ENCODE peak calls at places on chromosomes 4 and X, in nine cellular contexts. Y is T-helper 2 cell; K is ACHN; G is psoas muscle; B is naive thymus-derived CD4-positive, alpha-beta T cell; P is activated naive CD8-positive, alpha-beta T cell treated with anti-CD3 and anti-CD28 coated beads for 36 hours; O is T-cell; S is MM.1S; J is lung microvascular endothelial cell. N is an unnamed sample.

GRCh38 chr4:53716471-53717063 is 125.3 kb upstream of the LNX1 start:
- DNase-seq in Y (no peak), K (no peak), G (no peak), B (no peak), P (no peak), O (no peak), S (no peak), J (no peak), N (no peak)

GRCh38 chr4:73341454-73341853 is 62.6 kb upstream of the ALB start:
- DNase-seq in Y (no peak), K (peak), G (no peak), B (no peak), P (no peak), O (no peak), S (peak), J (peak), N (no peak)

GRCh38 chr4:83219344-83219990 is 65.1 kb downstream of the COQ2 start:
- DNase-seq in Y (no peak), K (no peak), G (no peak), B (peak), P (peak), O (peak), S (peak), J (peak), N (no peak)

GRCh38 chr4:111074523-111075114 is 451.7 kb upstream of the PITX2 start:
- DNase-seq in Y (no peak), K (no peak), G (no peak), B (no peak), P (no peak), O (no peak), S (no peak), J (no peak), N (no peak)

GRCh38 chrX:30504309-30504708 is 73.3 kb downstream of the TASL start:
- DNase-seq in Y (no peak), K (peak), G (no peak), B (no peak), P (no peak), O (no peak), S (peak), J (peak), N (no peak)

GRCh38 chrX:119181491-119181890 is 53.9 kb upstream of the KIAA1210 start:
- DNase-seq in Y (no peak), K (peak), G (no peak), B (no peak), P (no peak), O (no peak), S (no peak), J (peak), N (no peak)

GRCh38 chr4:56342746-56343145 is 44.5 kb downstream of the AASDH start:
- DNase-seq in Y (no peak), K (peak), G (no peak), B (no peak), P (no peak), O (no peak), S (no peak), J (peak), N (no peak)

GRCh38 chr4:153222162-153222789 is 18.0 kb downstream of the TRIM2 start:
- DNase-seq in Y (peak), K (peak), G (peak), B (peak), P (peak), O (peak), S (peak), J (peak), N (peak)

GRCh38 chr4:109164011-109164410 is 138.4 kb downstream of the COL25A1 start:
- DNase-seq in Y (no peak), K (no peak), G (no peak), B (no peak), P (no peak), O (no peak), S (no peak), J (no peak), N (no peak)

GRCh38 chrX:109487640-109488039 is 5.8 kb upstream of the GUCY2F start:
- DNase-seq in Y (no peak), K (no peak), G (no peak), B (no peak), P (no peak), O (no peak), S (peak), J (no peak), N (no peak)

GRCh38 chr4:100876546-100876945 is 358.7 kb upstream of the EMCN start:
- DNase-seq in Y (no peak), K (no peak), G (no peak), B (no peak), P (no peak), O (no peak), S (no peak), J (no peak), N (no peak)

GRCh38 chrX:30302957-30303356 is 6.2 kb downstream of the NR0B1 start:
- DNase-seq in Y (no peak), K (no peak), G (peak), B (no peak), P (no peak), O (no peak), S (no peak), J (peak), N (no peak)

GRCh38 chrX:33336783-33337182 is 125.4 kb upstream of the DMD start:
- DNase-seq in Y (no peak), K (peak), G (no peak), B (no peak), P (no peak), O (no peak), S (no peak), J (peak), N (no peak)

GRCh38 chrX:123408856-123409737 is 225.0 kb downstream of the GRIA3 start:
- DNase-seq in Y (no peak), K (no peak), G (no peak), B (no peak), P (no peak), O (no peak), S (peak), J (no peak), N (no peak)

GRCh38 chr4:5989236-5990225 is 28.7 kb downstream of the C4orf50 start:
- DNase-seq in Y (no peak), K (no peak), G (no peak), B (no peak), P (no peak), O (no peak), S (no peak), J (no peak), N (no peak)

GRCh38 chr4:148914301-148914700 is 472.1 kb upstream of the NR3C2 start:
- DNase-seq in Y (no peak), K (no peak), G (no peak), B (no peak), P (no peak), O (no peak), S (no peak), J (no peak), N (no peak)

GRCh38 chr4:11618666-11619282 is 190.1 kb upstream of the HS3ST1 start:
- DNase-seq in Y (no peak), K (peak), G (no peak), B (no peak), P (no peak), O (no peak), S (no peak), J (no peak), N (no peak)

GRCh38 chr4:8775751-8776355 is 95.8 kb downstream of the HMX1 start:
- DNase-seq in Y (no peak), K (no peak), G (peak), B (no peak), P (no peak), O (no peak), S (no peak), J (no peak), N (no peak)

GRCh38 chr4:106898621-106899230 is 137.4 kb downstream of the DKK2 start:
- DNase-seq in Y (no peak), K (peak), G (no peak), B (no peak), P (no peak), O (no peak), S (peak), J (peak), N (no peak)

GRCh38 chr4:99811850-99812249 is 4.8 kb upstream of the DAPP1 start:
- DNase-seq in Y (peak), K (peak), G (no peak), B (no peak), P (no peak), O (peak), S (peak), J (peak), N (peak)

GRCh38 chr4:99885063-99885664 is 9.1 kb downstream of the LAMTOR3 start:
- DNase-seq in Y (no peak), K (peak), G (no peak), B (no peak), P (no peak), O (peak), S (peak), J (peak), N (no peak)

GRCh38 chrX:86133761-86134160 is 14.5 kb upstream of the DACH2 start:
- DNase-seq in Y (no peak), K (peak), G (no peak), B (no peak), P (no peak), O (no peak), S (peak), J (peak), N (no peak)

GRCh38 chr4:141391293-141391692 is 170.6 kb downstream of the ZNF330 start:
- DNase-seq in Y (no peak), K (no peak), G (no peak), B (no peak), P (no peak), O (no peak), S (no peak), J (no peak), N (no peak)

GRCh38 chr4:1172971-1173757 is 781 bp upstream of the SPON2 start:
- DNase-seq in Y (no peak), K (no peak), G (peak), B (no peak), P (no peak), O (no peak), S (no peak), J (no peak), N (no peak)

GRCh38 chr4:47274931-47275330 is 188.6 kb downstream of the COMMD8 start:
- DNase-seq in Y (no peak), K (no peak), G (no peak), B (no peak), P (no peak), O (no peak), S (no peak), J (no peak), N (no peak)

GRCh38 chr4:150874386-150875226 is 140.5 kb downstream of the LRBA start:
- DNase-seq in Y (no peak), K (peak), G (peak), B (no peak), P (no peak), O (no peak), S (no peak), J (no peak), N (no peak)

N was measured in T-helper 9 cell.